ENCODE peak calls at places on chromosomes 3 and 15, in eight cellular contexts. Q is NAMALWA, L is adipocyte, T is globus pallidus, Y is H54, P is AG04450, W is occipital lobe, A is Ammon's horn. I is an unnamed sample.

GRCh38 chr15:81747477-81747876 is 298.3 kb downstream of the MEX3B start:
- DNase-seq in Q (no peak), T (no peak), L (no peak), P (no peak), A (no peak), Y (no peak), W (no peak), I (no peak)

GRCh38 chr3:123365450-123366143 is 83.3 kb downstream of the ADCY5 start:
- DNase-seq in P (no peak), W (no peak), A (no peak), Y (peak), T (peak), Q (peak), L (no peak), I (no peak)

GRCh38 chr3:172627057-172627809 is 83.6 kb downstream of the NCEH1 start:
- DNase-seq in L (peak), Y (no peak), A (no peak), Q (no peak), P (no peak), T (no peak), W (no peak), I (no peak)

GRCh38 chr3:155753038-155753647 is 8.3 kb upstream of the PLCH1 start:
- DNase-seq in Y (no peak), T (no peak), Q (peak), A (no peak), W (no peak), P (no peak), L (peak), I (no peak)

GRCh38 chr3:70374179-70374578 is 61.7 kb upstream of the MDFIC2 start:
- DNase-seq in T (no peak), A (no peak), Y (no peak), W (no peak), Q (no peak), L (no peak), P (no peak), I (no peak)

GRCh38 chr3:126393563-126393962 is 1.1 kb upstream of the CFAP100 start:
- DNase-seq in L (no peak), Q (no peak), A (no peak), W (no peak), Y (no peak), P (no peak), T (no peak), I (no peak)

GRCh38 chr15:57496946-57497944 is 94.5 kb upstream of the MYZAP start:
- DNase-seq in Y (no peak), A (no peak), W (no peak), T (no peak), P (no peak), L (no peak), Q (no peak), I (no peak)

GRCh38 chr15:90933310-90933709 is 961 bp upstream of the HDDC3 start:
- DNase-seq in T (no peak), Q (no peak), W (no peak), A (no peak), Y (no peak), L (no peak), P (no peak), I (no peak)

GRCh38 chr3:33717866-33718594 is at the start of gene CLASP2:
- DNase-seq in T (peak), Q (peak), L (peak), A (peak), P (peak), Y (peak), W (peak), I (peak)

GRCh38 chr3:8554725-8555621 is 53.4 kb downstream of the LMCD1 start:
- DNase-seq in Y (no peak), T (no peak), P (peak), W (no peak), Q (no peak), A (no peak), L (peak), I (no peak)

GRCh38 chr15:89874926-89875564 is 18.7 kb downstream of the AP3S2 start:
- DNase-seq in A (peak), W (peak), Y (peak), Q (peak), T (peak), L (peak), P (no peak), I (peak)

GRCh38 chr15:73334086-73334485 is 34.7 kb downstream of the HCN4 start:
- DNase-seq in Q (no peak), Y (no peak), T (no peak), P (no peak), A (no peak), L (no peak), W (no peak), I (no peak)

GRCh38 chr15:61935493-61935892 is 124.8 kb downstream of the VPS13C start:
- DNase-seq in T (no peak), Q (no peak), P (no peak), W (no peak), Y (no peak), L (no peak), A (no peak), I (no peak)

GRCh38 chr3:31011383-31011782 is 116.9 kb upstream of the GADL1 start:
- DNase-seq in L (no peak), A (no peak), P (no peak), T (no peak), Y (no peak), Q (no peak), W (no peak), I (no peak)

GRCh38 chr15:100468265-100468664 is 60.5 kb downstream of the CERS3 start:
- DNase-seq in Q (no peak), W (no peak), A (no peak), T (no peak), Y (no peak), P (no peak), L (no peak), I (no peak)

GRCh38 chr15:71397377-71397776 is 282.1 kb downstream of the THSD4 start:
- DNase-seq in P (no peak), T (no peak), W (no peak), Q (no peak), Y (no peak), A (no peak), L (no peak), I (no peak)

GRCh38 chr15:67107014-67107812 is 41.8 kb downstream of the SMAD3 start:
- DNase-seq in T (no peak), P (peak), Y (peak), Q (no peak), W (no peak), L (peak), A (no peak), I (no peak)